ENCODE peak calls at places on chromosomes 6 and 20, in five cellular contexts. O is GM12878, V is HepG2, J is SK-N-SH, T is K562. P is an unnamed sample.

GRCh38 chr6:4732691-4733315 is 43.4 kb upstream of the CDYL start:
- DNase-seq in O (no peak), V (peak), J (peak), T (peak), P (no peak)

GRCh38 chr6:118280210-118280609 is 267.9 kb upstream of the PLN start:
- DNase-seq in O (peak), V (no peak), J (no peak), T (no peak), P (no peak)

GRCh38 chr6:12911387-12911960 is 194.9 kb downstream of the PHACTR1 start:
- DNase-seq in O (no peak), V (peak), J (peak), T (peak), P (peak)

GRCh38 chr20:34621383-34622367 is 55.2 kb downstream of the PIGU start:
- DNase-seq in O (no peak), V (peak), J (no peak), T (no peak), P (no peak)

GRCh38 chr20:53960586-53961386 is 109.6 kb downstream of the BCAS1 start:
- DNase-seq in O (no peak), V (no peak), J (no peak), T (no peak), P (no peak)

GRCh38 chr6:56914791-56915658 is 39.9 kb upstream of the BEND6 start:
- DNase-seq in O (no peak), V (no peak), J (peak), T (no peak), P (no peak)

GRCh38 chr20:12594410-12595130 is 414.2 kb upstream of the SPTLC3 start:
- DNase-seq in O (no peak), V (peak), J (peak), T (no peak), P (peak)

GRCh38 chr6:137638926-137639706 is 144.9 kb upstream of the OLIG3 start:
- DNase-seq in O (no peak), V (no peak), J (no peak), T (no peak), P (no peak)

GRCh38 chr20:61100489-61100888 is 151.6 kb upstream of the CDH4 start:
- DNase-seq in O (no peak), V (no peak), J (no peak), T (no peak), P (no peak)

GRCh38 chr6:11067348-11067747 is 23.2 kb upstream of the ELOVL2 start:
- DNase-seq in O (no peak), V (peak), J (no peak), T (no peak), P (no peak)
- TF ChIP-seq FOXM1 in O (no peak), V (no peak), J (no peak), T (no peak), P (no peak)

GRCh38 chr6:2741756-2742155 is 9.0 kb downstream of the MYLK4 start:
- DNase-seq in O (no peak), V (no peak), J (no peak), T (no peak), P (no peak)

GRCh38 chr6:2740601-2741000 is 10.1 kb downstream of the MYLK4 start:
- DNase-seq in O (no peak), V (no peak), J (no peak), T (no peak), P (no peak)

GRCh38 chr6:2739335-2739734 is 11.4 kb downstream of the MYLK4 start:
- DNase-seq in O (no peak), V (peak), J (no peak), T (peak), P (no peak)

GRCh38 chr6:2737885-2738284 is 12.8 kb downstream of the MYLK4 start:
- DNase-seq in O (no peak), V (no peak), J (no peak), T (no peak), P (no peak)

GRCh38 chr6:2738373-2738979 is 12.2 kb downstream of the MYLK4 start:
- DNase-seq in O (no peak), V (peak), J (peak), T (peak), P (peak)
- TF ChIP-seq FOXM1 in O (no peak), V (no peak), J (no peak), T (no peak), P (no peak)

DNA sequence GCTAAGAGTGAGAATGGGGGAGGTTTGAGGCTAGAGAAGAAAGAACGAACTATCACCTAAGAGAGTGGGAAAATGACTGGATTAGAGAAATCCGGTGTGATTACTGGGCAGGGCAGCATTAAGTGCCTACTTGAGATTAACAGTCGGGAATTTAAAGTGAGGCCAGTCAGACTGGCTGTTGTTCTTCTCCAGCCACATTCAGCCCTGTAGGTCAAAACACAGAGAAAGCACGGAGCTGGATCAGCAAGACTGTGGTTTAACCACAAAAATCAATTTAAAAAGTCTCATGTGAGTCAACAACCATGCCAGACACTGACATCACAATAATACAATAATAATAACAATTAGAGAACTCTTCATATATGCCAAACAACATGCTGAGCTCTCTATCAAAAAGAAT is 301.9 kb upstream of the SGK1 start:
- DNase-seq in O (no peak), V (no peak), J (no peak), T (no peak), P (no peak)
- TF ChIP-seq FOXM1 in O (no peak), V (no peak), J (no peak), T (no peak), P (no peak)

GRCh38 chr6:148146717-148147116 is 195.9 kb upstream of the SASH1 start:
- DNase-seq in O (no peak), V (no peak), J (no peak), T (no peak), P (no peak)
- TF ChIP-seq FOXM1 in O (no peak), V (no peak), J (no peak), T (no peak), P (no peak)

GRCh38 chr6:110567957-110568696 is 91.7 kb upstream of the SLC22A16 start:
- DNase-seq in O (no peak), V (no peak), J (no peak), T (no peak), P (no peak)
- TF ChIP-seq FOXM1 in O (no peak), V (no peak), J (no peak), T (no peak), P (no peak)

DNA sequence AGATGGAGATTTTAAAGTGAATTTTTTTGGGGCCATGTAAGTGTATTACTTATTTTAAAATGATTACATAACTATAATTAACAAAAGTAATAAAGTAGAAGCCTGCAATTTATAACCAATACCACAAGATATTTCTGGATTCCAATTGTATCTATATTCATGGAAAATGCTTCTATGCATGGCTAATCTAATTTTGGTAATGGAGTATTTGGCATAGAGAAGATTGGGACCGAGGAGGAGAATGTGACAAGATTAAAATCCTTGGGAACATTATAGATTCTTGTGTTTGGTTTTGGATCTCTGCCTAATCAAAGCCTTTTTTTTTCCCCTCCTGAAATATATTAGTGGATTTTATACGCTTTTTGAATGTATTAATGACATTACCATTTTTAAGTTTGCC is 12.9 kb upstream of the TMX4 start:
- DNase-seq in O (no peak), V (no peak), J (no peak), T (no peak), P (no peak)
- TF ChIP-seq FOXM1 in O (no peak), V (no peak), J (no peak), T (no peak), P (no peak)

DNA sequence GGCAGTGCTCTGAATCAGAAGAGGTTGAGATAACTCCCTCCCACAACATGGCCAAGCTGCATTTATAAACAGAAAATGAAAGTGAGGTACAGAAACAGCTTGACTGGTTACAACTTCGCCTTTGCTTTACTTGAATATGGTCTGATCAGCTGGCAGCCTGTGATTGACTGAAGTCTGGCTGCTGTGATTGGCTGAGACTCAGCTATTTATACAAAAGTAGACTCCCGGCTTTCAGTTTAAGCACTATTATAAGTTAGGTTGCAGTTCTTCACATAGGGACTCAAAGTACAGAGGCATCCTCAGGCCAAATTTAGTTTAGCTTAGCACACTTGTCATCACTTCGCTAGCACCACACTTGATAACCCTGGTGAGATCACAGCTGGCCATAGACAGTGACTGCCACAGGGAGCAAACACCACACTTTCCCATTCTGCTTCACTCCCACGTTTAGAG is 362.6 kb downstream of the EPM2A start:
- DNase-seq in O (peak), V (peak), J (no peak), T (no peak), P (no peak)
- TF ChIP-seq FOXM1 in O (no peak), V (no peak), J (no peak), T (no peak), P (no peak)

GRCh38 chr6:143757346-143757832 is 79.6 kb downstream of the PHACTR2 start:
- DNase-seq in O (no peak), V (no peak), J (no peak), T (no peak), P (no peak)

GRCh38 chr6:143761103-143761502 is 82.0 kb upstream of the LTV1 start:
- DNase-seq in O (no peak), V (no peak), J (no peak), T (no peak), P (no peak)

GRCh38 chr6:143758551-143758950 is 80.8 kb downstream of the PHACTR2 start:
- DNase-seq in O (no peak), V (no peak), J (no peak), T (no peak), P (no peak)

GRCh38 chr6:143762126-143762525 is 81.0 kb upstream of the LTV1 start:
- DNase-seq in O (no peak), V (no peak), J (no peak), T (no peak), P (no peak)

GRCh38 chr6:143759666-143760065 is 81.9 kb downstream of the PHACTR2 start:
- DNase-seq in O (no peak), V (no peak), J (no peak), T (no peak), P (no peak)
- TF ChIP-seq FOXM1 in O (no peak), V (no peak), J (no peak), T (no peak), P (no peak)

GRCh38 chr20:32977281-32978008 is 26.8 kb downstream of the SUN5 start:
- DNase-seq in O (no peak), V (no peak), J (no peak), T (no peak), P (no peak)
- TF ChIP-seq FOXM1 in O (no peak), V (no peak), J (no peak), T (no peak), P (no peak)